ENCODE peak calls at places on chromosomes 3 and 15, in four cellular contexts. R is H1, B is heart left ventricle, Z is A549. W is an unnamed sample.
A peak's percentile ranks its signal among the peaks of the same experiment; 100 is the strongest.

GRCh38 chr15:66758844-66759243 is 56.8 kb downstream of the SMAD6 start:
- DNase-seq in R (no peak), B (no peak), Z (no peak), W (no peak)

GRCh38 chr3:61593630-61594029 is 32.3 kb downstream of the PTPRG start:
- DNase-seq in R (no peak), B (no peak), Z (no peak), W (no peak)

GRCh38 chr3:43894176-43895049 is 203.7 kb downstream of the ABHD5 start:
- DNase-seq in R (peak; percentile 75), B (peak; percentile 67), Z (peak; percentile 77), W (no peak)

GRCh38 chr3:50600841-50601591 is 10.6 kb downstream of the CISH start:
- DNase-seq in R (no peak), B (peak; percentile 97), Z (peak; percentile 89), W (no peak)

GRCh38 chr15:34782901-34783300 is 12.4 kb downstream of the ACTC1 start:
- DNase-seq in R (no peak), B (no peak), Z (no peak), W (no peak)

GRCh38 chr3:43389388-43390254 is 103.3 kb downstream of the SNRK start:
- DNase-seq in R (no peak), B (no peak), Z (no peak), W (peak; percentile 32)

GRCh38 chr3:52846427-52846983 is 11.7 kb upstream of the MUSTN1 start:
- DNase-seq in R (no peak), B (peak; percentile 57), Z (no peak), W (no peak)

GRCh38 chr15:90001683-90002427 is 731 bp downstream of the ZNF710 start:
- DNase-seq in R (peak; percentile 65), B (peak; percentile 76), Z (peak; percentile 67), W (no peak)

GRCh38 chr15:94723801-94724200 is 492.4 kb downstream of the MCTP2 start:
- DNase-seq in R (no peak), B (no peak), Z (no peak), W (no peak)

GRCh38 chr15:46309914-46310313 is 675.1 kb downstream of the SQOR start:
- DNase-seq in R (no peak), B (no peak), Z (no peak), W (no peak)

GRCh38 chr3:140160553-140160952 is 225.6 kb downstream of the CLSTN2 start:
- DNase-seq in R (no peak), B (no peak), Z (no peak), W (no peak)

GRCh38 chr3:159170436-159171003 is 368.7 kb downstream of the MFSD1 start:
- DNase-seq in R (no peak), B (no peak), Z (no peak), W (no peak)

GRCh38 chr3:105866656-105867653 is 1.9 kb downstream of the CBLB start:
- DNase-seq in R (no peak), B (no peak), Z (no peak), W (no peak)
- TF ChIP-seq POLR2A in R (no peak), B (no peak), Z (no peak), W (peak; percentile 14)

DNA sequence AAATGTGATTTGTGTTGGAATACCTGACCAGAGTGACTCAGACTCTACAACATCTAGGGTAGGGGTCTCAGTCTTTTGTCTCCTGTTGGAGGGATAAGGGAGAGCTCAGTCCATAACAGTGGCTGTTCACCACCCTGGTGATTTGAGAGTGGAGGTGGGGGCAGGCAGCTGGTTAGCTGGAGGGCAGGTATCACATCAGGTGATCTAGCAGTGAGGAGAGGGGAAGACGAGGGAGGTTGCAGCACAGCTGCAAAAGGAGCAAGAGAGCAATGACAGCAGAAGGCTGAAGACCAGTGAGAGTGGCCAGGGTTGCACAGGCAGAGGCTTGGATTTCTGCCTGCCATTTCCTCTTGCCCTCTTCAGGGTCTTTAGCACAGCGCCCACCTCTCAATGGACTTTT is 38.4 kb downstream of the PLCL2 start:
- DNase-seq in R (no peak), B (no peak), Z (no peak), W (no peak)
- H3K4me3 ChIP-seq in R (no peak overlapping the region), B (no peak overlapping the region), Z (no peak overlapping the region), W (no peak overlapping the region)

DNA sequence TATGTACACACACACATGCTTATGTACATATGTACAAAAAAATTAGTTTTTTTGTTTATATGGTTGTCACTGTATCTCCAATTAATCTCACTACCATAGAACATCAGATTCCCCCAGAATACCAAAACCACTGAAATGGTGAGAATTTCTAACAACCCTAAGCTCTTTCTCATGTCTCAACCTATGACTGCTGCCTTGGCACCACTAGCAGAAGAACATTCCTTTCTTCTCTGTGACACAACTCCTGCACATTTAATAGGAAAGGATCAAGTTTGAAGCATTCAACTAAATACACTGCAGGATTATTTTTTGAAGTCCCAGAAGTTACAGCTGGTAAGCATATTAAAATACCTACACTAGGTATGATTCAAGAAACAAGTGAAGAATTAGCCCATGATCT is 109.6 kb downstream of the FAM174B start:
- DNase-seq in R (no peak), B (no peak), Z (no peak), W (no peak)
- H3K27ac ChIP-seq in R (no peak overlapping the region), B (no peak overlapping the region), Z (no peak overlapping the region), W (no peak overlapping the region)

DNA sequence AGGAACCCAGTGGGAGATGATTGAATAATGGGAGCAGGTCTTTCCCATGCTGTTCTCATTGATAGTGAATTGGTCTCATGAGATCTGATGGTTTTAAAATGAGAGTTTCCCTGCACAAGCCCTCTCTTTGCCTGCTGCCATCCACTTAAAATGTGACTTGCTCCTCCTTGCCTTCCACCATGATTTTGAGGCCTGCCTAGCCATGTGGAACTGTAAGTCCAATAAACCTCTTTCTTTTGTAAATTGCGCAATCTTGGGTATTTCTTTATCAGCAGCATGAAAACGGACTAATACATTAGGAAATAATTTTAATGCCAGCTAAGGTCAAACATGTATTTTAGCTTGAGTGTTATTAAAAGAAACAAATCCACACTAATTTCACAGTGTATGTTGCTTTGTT is 517.6 kb upstream of the ALCAM start:
- DNase-seq in R (no peak), B (no peak), Z (no peak), W (no peak)
- TF ChIP-seq POLR2A in R (no peak), B (no peak), Z (no peak), W (no peak)

W was measured in esophagus squamous epithelium.